ENCODE peak calls at places on chromosome 6, in five cellular contexts. I is left ventricle myocardium inferior, Q is breast epithelium, M is SJSA1, F is body of pancreas. R is an unnamed sample. For H3K27me3 and H3K4me1, the result is how much of the 10 kb centered on the place peaks cover.

GRCh38 chr6:33620584-33621395 is at the start of gene ITPR3:
- DNase-seq in F (peak), Q (no peak), I (peak), M (peak), R (peak)

GRCh38 chr6:106643061-106643460 is 13.7 kb downstream of the QRSL1 start:
- DNase-seq in M (no peak), F (no peak), I (no peak), Q (no peak), R (no peak)

GRCh38 chr6:1678966-1679690 is 69.4 kb downstream of the FOXC1 start:
- DNase-seq in F (no peak), I (no peak), Q (no peak), M (peak), R (no peak)

GRCh38 chr6:36028088-36028886 is 679 bp downstream of the MAPK14 start:
- DNase-seq in Q (no peak), F (peak), M (peak), I (peak), R (peak)

GRCh38 chr6:24905485-24905884 is 30.3 kb downstream of the RIPOR2 start:
- DNase-seq in I (no peak), Q (no peak), F (no peak), M (no peak), R (no peak)

GRCh38 chr6:11427827-11428245 is 109.7 kb upstream of the TMEM170B start:
- DNase-seq in Q (no peak), I (no peak), F (no peak), M (peak), R (no peak)

GRCh38 chr6:43257746-43258145 is 14.5 kb downstream of the TTBK1 start:
- DNase-seq in M (no peak), F (no peak), I (no peak), Q (no peak), R (no peak)

GRCh38 chr6:133052465-133052864 is 188.7 kb upstream of the EYA4 start:
- DNase-seq in Q (no peak), I (no peak), M (no peak), F (no peak), R (no peak)

DNA sequence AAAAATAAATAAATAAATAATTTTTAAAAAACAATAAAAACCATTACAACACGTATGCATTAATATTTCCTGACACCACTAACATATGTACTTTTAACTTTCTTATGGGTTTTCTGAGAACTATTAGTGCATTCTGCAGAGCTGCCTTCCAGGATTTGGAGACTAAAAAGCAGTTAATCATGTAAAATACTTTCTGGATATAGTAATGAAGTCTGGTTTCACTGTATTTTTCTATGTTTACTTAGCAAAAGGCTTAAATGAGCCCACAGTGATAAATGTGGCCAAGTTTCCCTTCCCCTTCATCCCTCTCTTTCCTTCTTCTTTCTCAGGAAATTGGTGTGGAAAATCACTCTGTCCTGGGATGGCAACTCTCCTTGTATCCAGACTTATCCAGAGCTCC is 29.7 kb upstream of the ENPP1 start:
- DNase-seq in I (no peak), Q (no peak), M (no peak), F (no peak), R (no peak)
- H3K27me3 ChIP-seq in I (under half), Q (under half), M (under half), F (under half), R (under half)

GRCh38 chr6:48071833-48072232 is 39.2 kb downstream of the PTCHD4 start:
- DNase-seq in M (no peak), F (no peak), Q (no peak), I (no peak), R (no peak)

GRCh38 chr6:48074368-48074767 is 36.6 kb downstream of the PTCHD4 start:
- DNase-seq in Q (no peak), I (no peak), F (no peak), M (no peak), R (no peak)

GRCh38 chr6:48067148-48067709 is 43.8 kb downstream of the PTCHD4 start:
- DNase-seq in F (no peak), I (no peak), M (no peak), Q (no peak), R (no peak)

GRCh38 chr6:48068326-48069191 is 42.4 kb downstream of the PTCHD4 start:
- DNase-seq in I (no peak), F (peak), M (no peak), Q (no peak), R (peak)

DNA sequence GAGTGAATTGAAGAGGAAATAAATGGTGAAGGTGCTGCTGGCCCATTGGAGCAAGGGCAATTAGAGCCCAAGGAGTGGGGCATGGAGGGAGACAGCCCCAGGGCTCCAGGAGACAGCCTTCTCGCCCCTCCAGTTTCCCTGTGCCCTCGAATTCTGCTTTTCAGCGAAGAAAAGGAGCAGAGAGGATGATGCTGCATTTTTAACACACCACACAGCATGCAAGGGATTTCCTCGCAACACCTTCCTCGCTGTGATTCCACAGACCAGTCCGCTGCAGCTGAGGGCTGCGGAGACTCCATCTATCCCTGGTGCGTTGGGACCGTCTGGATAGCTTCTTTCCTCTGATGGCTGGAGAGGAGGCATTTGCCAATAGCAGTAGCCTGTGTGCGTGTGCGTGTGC is 41.7 kb downstream of the PTCHD4 start:
- DNase-seq in F (no peak), I (no peak), Q (no peak), M (no peak), R (no peak)
- H3K4me3 ChIP-seq in F (no peak), I (peak), Q (peak), M (no peak), R (peak)

GRCh38 chr6:147159536-147160374 is 44.5 kb upstream of the STXBP5 start:
- DNase-seq in M (no peak), F (no peak), I (no peak), Q (no peak), R (no peak)
- H3K4me1 ChIP-seq in M (under half), F (under half), I (under half), Q (under half), R (under half)

GRCh38 chr6:6503186-6503585 is 85.3 kb upstream of the LY86 start:
- DNase-seq in I (no peak), F (no peak), M (no peak), Q (no peak), R (no peak)

GRCh38 chr6:6508603-6509002 is 79.9 kb upstream of the LY86 start:
- DNase-seq in M (no peak), Q (no peak), I (no peak), F (no peak), R (no peak)

GRCh38 chr6:6509304-6509703 is 79.2 kb upstream of the LY86 start:
- DNase-seq in Q (no peak), F (no peak), I (no peak), M (no peak), R (no peak)

GRCh38 chr6:6505111-6505510 is 83.4 kb upstream of the LY86 start:
- DNase-seq in Q (no peak), I (no peak), F (no peak), M (no peak), R (no peak)
- H3K27me3 ChIP-seq in Q (under half), I (under half), F (under half), M (under half), R (under half)

GRCh38 chr6:148440877-148441453 is 98.3 kb downstream of the SASH1 start:
- DNase-seq in I (peak), F (peak), M (peak), Q (peak), R (peak)
- H3K4me3 ChIP-seq in I (no peak), F (no peak), M (no peak), Q (no peak), R (no peak)

GRCh38 chr6:112139052-112139451 is 51.7 kb downstream of the FAM229B start:
- DNase-seq in I (no peak), Q (no peak), F (no peak), M (no peak), R (no peak)
- H3K4me1 ChIP-seq in I (under half), Q (under half), F (under half), M (under half), R (under half)

R was measured in right cardiac atrium.